ENCODE peak calls at places on chromosomes 5 and 9, in ten cellular contexts. B is stimulated activated CD8-positive, alpha-beta memory T cell treated with anti-CD3 and anti-CD28 coated beads, Interleukin-15, amount 100 ng/mL, for 24 hours; I is memory B cell; S is ACHN; Z is erythroblast; Y is T-helper 1 cell; D is H7; O is activated naive CD4-positive, alpha-beta T cell treated with anti-CD3 and anti-CD28 coated beads, Interleukin-2, amount 10 ng/mL, durations not matched to agents 7 days and 5 days; W is stimulated activated CD4-positive, alpha-beta T cell treated with anti-CD3 and anti-CD28 coated beads, Interleukin-4, amount 100 ng/mL, for 4 hours; T is EL. R is an unnamed sample.

GRCh38 chr9:121322037-121322736 is 47.9 kb downstream of the STOM start:
- DNase-seq in D (no peak), O (no peak), B (no peak), I (no peak), W (no peak), S (peak; percentile 19), T (peak; percentile 94), Y (no peak), Z (no peak), R (no peak)

GRCh38 chr5:137195483-137195882 is 303.6 kb downstream of the SPOCK1 start:
- DNase-seq in D (no peak), I (no peak), B (no peak), O (no peak), W (no peak), T (no peak), Z (no peak), Y (no peak), S (no peak), R (no peak)

GRCh38 chr5:88675758-88676636 is 207.0 kb downstream of the MEF2C start:
- DNase-seq in D (peak; percentile 88), W (no peak), I (no peak), Y (no peak), S (no peak), T (peak; percentile 26), O (peak; percentile 41), Z (peak; percentile 37), B (no peak), R (peak; percentile 78)

GRCh38 chr5:72555871-72556270 is 48.7 kb upstream of the ZNF366 start:
- DNase-seq in Y (no peak), D (no peak), Z (no peak), B (no peak), O (no peak), T (peak; percentile 7), S (no peak), I (no peak), W (no peak), R (no peak)

GRCh38 chr5:10612251-10612650 is 48.4 kb downstream of the ANKRD33B start:
- DNase-seq in T (no peak), D (peak; percentile 13), B (no peak), O (no peak), I (no peak), S (no peak), Z (peak; percentile 10), W (no peak), Y (no peak), R (no peak)

GRCh38 chr9:88829276-88829675 is 162.0 kb upstream of the S1PR3 start:
- DNase-seq in O (no peak), S (no peak), D (no peak), T (no peak), B (no peak), Z (no peak), W (no peak), I (no peak), Y (no peak), R (no peak)

GRCh38 chr5:125491986-125492385 is 745.5 kb upstream of the ZNF608 start:
- DNase-seq in I (no peak), D (no peak), S (no peak), O (no peak), Z (no peak), W (no peak), Y (no peak), T (no peak), B (no peak), R (no peak)

GRCh38 chr9:96040591-96041461 is 165.3 kb downstream of the ERCC6L2 start:
- DNase-seq in I (no peak), Z (no peak), T (no peak), S (no peak), D (peak; percentile 54), W (no peak), B (no peak), O (no peak), Y (no peak), R (no peak)

GRCh38 chr9:89194381-89195114 is 15.9 kb upstream of the SHC3 start:
- DNase-seq in S (no peak), D (no peak), I (no peak), Y (no peak), T (no peak), Z (no peak), O (no peak), W (no peak), B (no peak), R (no peak)

GRCh38 chr5:139660105-139660915 is 12.2 kb downstream of the CXXC5 start:
- DNase-seq in D (no peak), B (no peak), O (no peak), I (no peak), T (peak; percentile 76), Z (no peak), Y (no peak), W (no peak), S (peak; percentile 87), R (peak; percentile 81)

GRCh38 chr5:68528877-68529276 is 313.3 kb downstream of the PIK3R1 start:
- DNase-seq in I (no peak), D (no peak), B (no peak), Y (no peak), W (no peak), T (no peak), Z (no peak), O (no peak), S (no peak), R (no peak)

GRCh38 chr5:56415356-56415765 is 182.2 kb upstream of the ANKRD55 start:
- DNase-seq in Y (no peak), I (peak; percentile 80), D (no peak), Z (no peak), B (no peak), T (peak; percentile 76), S (no peak), W (no peak), O (no peak), R (no peak)

GRCh38 chr9:85536076-85536475 is 205.7 kb downstream of the AGTPBP1 start:
- DNase-seq in Y (no peak), D (peak; percentile 7), T (peak; percentile 59), Z (no peak), W (no peak), O (no peak), S (peak; percentile 26), I (no peak), B (no peak), R (no peak)

GRCh38 chr9:74373348-74373747 is 123.8 kb upstream of the RORB start:
- DNase-seq in Z (no peak), T (no peak), Y (no peak), S (no peak), I (no peak), W (no peak), O (no peak), B (no peak), D (no peak), R (no peak)

GRCh38 chr9:81664638-81665513 is 24.5 kb downstream of the TLE1 start:
- DNase-seq in D (no peak), Z (no peak), O (no peak), S (no peak), I (no peak), Y (no peak), B (no peak), T (no peak), W (no peak), R (peak; percentile 36)

GRCh38 chr5:138632900-138633489 is 57.8 kb upstream of the HSPA9 start:
- DNase-seq in B (no peak), Z (peak; percentile 58), T (peak; percentile 81), W (no peak), S (peak; percentile 37), D (peak; percentile 83), I (no peak), O (no peak), Y (no peak), R (peak; percentile 69)

GRCh38 chr5:91007251-91007650 is 375.9 kb downstream of the ARRDC3 start:
- DNase-seq in S (no peak), I (no peak), T (no peak), B (no peak), Z (no peak), O (no peak), Y (no peak), D (no peak), W (no peak), R (no peak)

GRCh38 chr5:122845253-122846050 is at the start of gene SNX24:
- DNase-seq in B (peak; percentile 45), T (peak; percentile 83), I (peak; percentile 54), S (peak; percentile 67), O (peak; percentile 80), Y (peak; percentile 61), W (peak; percentile 56), D (peak; percentile 94), Z (peak; percentile 94), R (peak; percentile 95)

GRCh38 chr9:71793386-71794105 is 25.2 kb upstream of the CEMIP2 start:
- DNase-seq in B (no peak), S (peak; percentile 91), Z (no peak), D (peak; percentile 23), W (no peak), O (no peak), I (no peak), T (peak; percentile 85), Y (no peak), R (no peak)

GRCh38 chr9:75372499-75373268 is 284.4 kb downstream of the OSTF1 start:
- DNase-seq in S (peak; percentile 9), O (no peak), T (peak; percentile 0), B (no peak), Z (no peak), Y (no peak), D (no peak), I (no peak), W (no peak), R (no peak)

GRCh38 chr5:96146675-96147074 is 185.0 kb upstream of the ELL2 start:
- DNase-seq in O (no peak), T (peak; percentile 80), W (no peak), I (no peak), B (no peak), S (no peak), Z (peak; percentile 48), Y (no peak), D (peak; percentile 22), R (no peak)

GRCh38 chr5:17232405-17232804 is 15.0 kb downstream of the BASP1 start:
- DNase-seq in Y (no peak), B (no peak), S (no peak), T (no peak), O (no peak), Z (no peak), W (no peak), D (no peak), I (no peak), R (no peak)

GRCh38 chr9:82363236-82363635 is 374.7 kb downstream of the SPATA31D1 start:
- DNase-seq in O (no peak), T (no peak), S (no peak), B (no peak), Y (no peak), Z (no peak), W (no peak), I (no peak), D (no peak), R (no peak)

GRCh38 chr9:107387401-107387800 is 102.2 kb downstream of the KLF4 start:
- DNase-seq in D (no peak), I (no peak), T (no peak), S (no peak), Y (no peak), Z (no peak), B (no peak), O (no peak), W (no peak), R (no peak)

GRCh38 chr9:80326105-80326504 is 754.3 kb downstream of the TLE4 start:
- DNase-seq in W (no peak), I (no peak), D (no peak), O (no peak), Y (no peak), S (no peak), B (no peak), Z (no peak), T (no peak), R (no peak)

GRCh38 chr9:92850898-92851297 is 26.9 kb downstream of the ZNF484 start:
- DNase-seq in D (peak; percentile 15), Z (no peak), B (no peak), S (no peak), I (no peak), Y (no peak), W (no peak), O (no peak), T (no peak), R (no peak)

GRCh38 chr9:125854553-125855275 is 107.5 kb downstream of the PBX3 start:
- DNase-seq in B (no peak), O (no peak), T (peak; percentile 72), I (no peak), S (no peak), Z (peak; percentile 39), W (no peak), D (no peak), Y (no peak), R (no peak)

GRCh38 chr9:130833324-130833990 is 1.6 kb upstream of the ABL1 start:
- DNase-seq in B (no peak), I (no peak), S (no peak), Y (no peak), T (peak; percentile 59), W (no peak), Z (no peak), D (no peak), O (no peak), R (peak; percentile 78)